ENCODE peak calls at places on chromosome 17, in five cellular contexts. Z, S, P, M and Y are unnamed samples.

GRCh38 chr17:67281053-67281452 is 36.1 kb upstream of the HELZ start:
- DNase-seq in Z (no peak), S (no peak), P (no peak), M (no peak), Y (no peak)

GRCh38 chr17:67187927-67188326 is 57.1 kb downstream of the HELZ start:
- DNase-seq in Z (no peak), S (no peak), P (no peak), M (no peak), Y (no peak)

GRCh38 chr17:8079291-8080207 is 8.0 kb downstream of the ALOX12B start:
- DNase-seq in Z (peak; percentile 18), S (peak; percentile 86), P (peak; percentile 83), M (peak; percentile 72), Y (peak; percentile 80)

GRCh38 chr17:78925234-78925633 is at the start of gene TIMP2:
- DNase-seq in Z (peak; percentile 39), S (peak; percentile 89), P (peak; percentile 60), M (peak; percentile 54), Y (peak; percentile 90)

GRCh38 chr17:32498362-32498761 is 11.6 kb downstream of the CDK5R1 start:
- DNase-seq in Z (no peak), S (peak; percentile 53), P (no peak), M (no peak), Y (no peak)

GRCh38 chr17:5676012-5676411 is 91.7 kb upstream of the NLRP1 start:
- DNase-seq in Z (no peak), S (no peak), P (no peak), M (no peak), Y (no peak)

GRCh38 chr17:82257473-82257872 is 16.0 kb downstream of the CSNK1D start:
- DNase-seq in Z (no peak), S (no peak), P (peak; percentile 67), M (peak; percentile 71), Y (no peak)

GRCh38 chr17:40360091-40360490 is 4.4 kb downstream of the GJD3 start:
- DNase-seq in Z (no peak), S (no peak), P (no peak), M (no peak), Y (no peak)

GRCh38 chr17:59151591-59151990 is 3.4 kb downstream of the SKA2 start:
- DNase-seq in Z (no peak), S (no peak), P (no peak), M (no peak), Y (no peak)

GRCh38 chr17:17575360-17576251 is 15.9 kb downstream of the PEMT start:
- DNase-seq in Z (no peak), S (no peak), P (no peak), M (no peak), Y (no peak)

GRCh38 chr17:4101127-4101798 is 41.6 kb downstream of the ZZEF1 start:
- DNase-seq in Z (no peak), S (no peak), P (no peak), M (no peak), Y (no peak)

GRCh38 chr17:48181653-48182052 is 74.1 kb downstream of the SNX11 start:
- DNase-seq in Z (no peak), S (peak; percentile 30), P (no peak), M (no peak), Y (no peak)

GRCh38 chr17:19363114-19363438 is 553 bp upstream of the B9D1 start:
- DNase-seq in Z (no peak), S (no peak), P (no peak), M (no peak), Y (no peak)

GRCh38 chr17:13102477-13102876 is 84.7 kb upstream of the ELAC2 start:
- DNase-seq in Z (no peak), S (no peak), P (no peak), M (no peak), Y (no peak)

GRCh38 chr17:69716571-69716970 is 302.1 kb downstream of the MAP2K6 start:
- DNase-seq in Z (no peak), S (no peak), P (no peak), M (no peak), Y (no peak)

GRCh38 chr17:7842950-7843535 is 9.0 kb downstream of the KDM6B start:
- DNase-seq in Z (no peak), S (no peak), P (no peak), M (no peak), Y (peak; percentile 79)

GRCh38 chr17:39970157-39970692 is 7.4 kb downstream of the GSDMA start:
- DNase-seq in Z (no peak), S (no peak), P (no peak), M (no peak), Y (no peak)

GRCh38 chr17:69609495-69610315 is 195.2 kb downstream of the MAP2K6 start:
- DNase-seq in Z (no peak), S (peak; percentile 8), P (no peak), M (no peak), Y (no peak)